ENCODE peak calls at places on chromosomes 3 and 15, in six cellular contexts. R is left ventricle myocardium inferior, A is ovary, P is AG10803, S is right atrium auricular region, J is cardiac muscle cell. O is an unnamed sample.

GRCh38 chr15:68789921-68790575 is 30.6 kb downstream of the ANP32A start:
- DNase-seq in J (peak; percentile 58), P (peak; percentile 82), S (no peak), A (no peak), R (no peak), O (no peak)

GRCh38 chr3:173622156-173622555 is 224.6 kb downstream of the NLGN1 start:
- DNase-seq in J (no peak), P (peak; percentile 92), S (no peak), R (no peak), A (no peak), O (no peak)

GRCh38 chr3:13935494-13936094 is 55.7 kb upstream of the WNT7A start:
- DNase-seq in A (no peak), R (no peak), J (no peak), S (no peak), P (no peak), O (no peak)

GRCh38 chr15:63402498-63403253 is 21.0 kb upstream of the CA12 start:
- DNase-seq in J (peak; percentile 63), A (no peak), R (no peak), P (peak; percentile 33), S (no peak), O (no peak)

GRCh38 chr3:21673393-21673792 is 77.6 kb downstream of the ZNF385D start:
- DNase-seq in R (no peak), J (no peak), A (no peak), P (no peak), S (no peak), O (no peak)

GRCh38 chr3:125357032-125357658 is 18.0 kb downstream of the ZNF148 start:
- DNase-seq in P (peak; percentile 44), S (no peak), R (peak; percentile 55), A (peak; percentile 65), J (peak; percentile 44), O (peak; percentile 86)

GRCh38 chr15:99123706-99124451 is 19.0 kb downstream of the SYNM start:
- DNase-seq in R (peak; percentile 87), A (peak; percentile 81), P (peak; percentile 97), S (peak; percentile 93), J (peak; percentile 93), O (peak; percentile 93)

GRCh38 chr3:153714588-153715285 is 406.5 kb upstream of the ARHGEF26 start:
- DNase-seq in P (no peak), A (no peak), R (no peak), J (no peak), S (no peak), O (no peak)

GRCh38 chr3:117434881-117435412 is 725.4 kb downstream of the TUSC7 start:
- DNase-seq in A (no peak), P (no peak), S (no peak), J (no peak), R (no peak), O (no peak)

GRCh38 chr15:26670116-26670515 is 102.8 kb downstream of the GABRB3 start:
- DNase-seq in S (no peak), P (no peak), R (no peak), A (no peak), J (no peak), O (no peak)

GRCh38 chr3:155457591-155457990 is 164.1 kb upstream of the STRIT1 start:
- DNase-seq in R (no peak), S (no peak), P (no peak), A (no peak), J (no peak), O (no peak)

GRCh38 chr3:179196098-179196497 is 47.9 kb downstream of the PIK3CA start:
- DNase-seq in R (no peak), J (peak; percentile 60), S (no peak), A (no peak), P (peak; percentile 83), O (no peak)

GRCh38 chr3:129603561-129603942 is 2.9 kb downstream of the PLXND1 start:
- DNase-seq in R (no peak), S (no peak), A (no peak), J (no peak), P (no peak), O (no peak)

GRCh38 chr15:70475921-70476320 is 287.4 kb downstream of the UACA start:
- DNase-seq in R (no peak), P (no peak), S (no peak), J (no peak), A (no peak), O (no peak)

GRCh38 chr15:71203573-71204444 is 88.5 kb downstream of the THSD4 start:
- DNase-seq in J (no peak), R (no peak), A (no peak), P (peak; percentile 31), S (no peak), O (no peak)

GRCh38 chr15:82986442-82986780 is 401 bp downstream of the RAMAC start:
- DNase-seq in R (no peak), S (no peak), P (peak; percentile 15), J (peak; percentile 35), A (no peak), O (no peak)

GRCh38 chr3:12135029-12135634 is 23.6 kb downstream of the TIMP4 start:
- DNase-seq in P (peak; percentile 58), A (peak; percentile 76), S (peak; percentile 90), R (peak; percentile 74), J (peak; percentile 82), O (peak; percentile 79)

GRCh38 chr3:140850210-140850955 is 91.3 kb upstream of the SLC25A36 start:
- DNase-seq in R (no peak), A (no peak), P (peak; percentile 8), S (no peak), J (no peak), O (no peak)

GRCh38 chr15:22944651-22945050 is 35.5 kb downstream of the CYFIP1 start:
- DNase-seq in A (no peak), R (no peak), J (no peak), S (no peak), P (no peak), O (peak; percentile 42)

GRCh38 chr3:133475245-133476010 is 75.6 kb downstream of the BFSP2 start:
- DNase-seq in S (no peak), R (no peak), A (no peak), P (no peak), J (no peak), O (no peak)

GRCh38 chr3:13280856-13281656 is 139.1 kb downstream of the NUP210 start:
- DNase-seq in A (no peak), J (no peak), S (no peak), P (no peak), R (no peak), O (no peak)

DNA sequence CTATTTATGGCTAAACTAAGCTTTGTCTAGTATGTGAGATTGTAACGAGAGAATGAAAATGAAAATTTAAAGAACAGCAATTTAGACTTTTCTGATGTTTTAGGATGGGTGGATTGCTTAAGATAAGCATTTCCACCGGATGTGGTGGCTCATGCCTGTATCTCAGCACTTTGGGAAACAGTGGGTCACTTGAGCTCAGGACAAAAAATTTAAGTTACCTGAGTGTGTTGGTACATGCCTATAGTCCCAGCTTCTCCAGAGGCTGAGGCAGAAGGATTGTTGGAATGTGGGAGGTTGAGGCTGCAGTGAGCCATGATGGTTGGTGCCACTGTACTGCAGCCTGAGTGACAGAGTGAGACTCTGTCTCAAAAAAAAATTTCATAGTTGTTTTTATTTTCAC is 3.4 kb downstream of the PPP4R2 start:
- DNase-seq in P (no peak), A (no peak), J (no peak), R (no peak), S (no peak), O (no peak)
- H3K4me3 ChIP-seq in P (peak overlapping the region; percentile 2), A (no peak overlapping the region), J (no peak overlapping the region), R (peak overlapping the region; percentile 76), S (no peak overlapping the region), O (no peak overlapping the region)

GRCh38 chr15:52680756-52681155 is 1.6 kb upstream of the ATOSA start:
- DNase-seq in R (no peak), A (no peak), P (no peak), J (no peak), S (no peak), O (no peak)
- H3K4me3 ChIP-seq in R (peak overlapping the region; percentile 96), A (no peak overlapping the region), P (no peak overlapping the region), J (peak overlapping the region; percentile 79), S (no peak overlapping the region), O (no peak overlapping the region)

GRCh38 chr3:9769012-9769411 is 735 bp downstream of the CAMK1 start:
- DNase-seq in J (no peak), A (no peak), P (no peak), S (no peak), R (no peak), O (no peak)

GRCh38 chr3:9767418-9767817 is 2.3 kb downstream of the CAMK1 start:
- DNase-seq in R (peak; percentile 44), A (no peak), J (no peak), P (no peak), S (peak; percentile 62), O (no peak)

GRCh38 chr3:9770276-9770812 is 597 bp upstream of the CAMK1 start:
- DNase-seq in S (peak; percentile 91), J (peak; percentile 90), R (peak; percentile 91), P (peak; percentile 26), A (peak; percentile 100), O (peak; percentile 84)

GRCh38 chr3:9769426-9770275 is at the start of gene CAMK1:
- DNase-seq in P (peak; percentile 69), A (peak; percentile 88), J (peak; percentile 78), R (peak; percentile 88), S (peak; percentile 82), O (peak; percentile 91)

DNA sequence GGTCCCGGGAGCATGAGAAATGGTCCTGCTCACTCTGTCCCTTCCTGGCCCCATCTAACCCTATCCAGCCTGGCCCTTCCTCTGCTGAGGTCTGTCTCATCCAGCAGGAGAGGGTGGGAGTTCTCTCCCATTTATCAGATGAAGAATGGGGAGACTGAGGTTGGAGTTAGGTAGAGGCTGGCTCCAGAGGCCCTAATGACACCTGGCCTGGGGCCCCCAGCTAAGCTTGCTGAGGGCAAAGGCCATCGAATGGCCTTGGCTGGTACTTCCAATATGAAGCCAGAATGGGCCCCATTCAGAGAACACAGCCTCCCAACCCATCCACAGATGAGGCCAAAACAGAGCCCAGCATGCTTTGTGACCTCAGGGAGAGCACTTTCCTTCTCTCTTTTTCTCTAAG is 1.4 kb downstream of the CAMK1 start:
- DNase-seq in A (no peak), P (no peak), S (no peak), J (no peak), R (no peak), O (no peak)
- H3K4me3 ChIP-seq in A (no peak overlapping the region), P (no peak overlapping the region), S (no peak overlapping the region), J (no peak overlapping the region), R (peak overlapping the region; percentile 82), O (no peak overlapping the region)

DNA sequence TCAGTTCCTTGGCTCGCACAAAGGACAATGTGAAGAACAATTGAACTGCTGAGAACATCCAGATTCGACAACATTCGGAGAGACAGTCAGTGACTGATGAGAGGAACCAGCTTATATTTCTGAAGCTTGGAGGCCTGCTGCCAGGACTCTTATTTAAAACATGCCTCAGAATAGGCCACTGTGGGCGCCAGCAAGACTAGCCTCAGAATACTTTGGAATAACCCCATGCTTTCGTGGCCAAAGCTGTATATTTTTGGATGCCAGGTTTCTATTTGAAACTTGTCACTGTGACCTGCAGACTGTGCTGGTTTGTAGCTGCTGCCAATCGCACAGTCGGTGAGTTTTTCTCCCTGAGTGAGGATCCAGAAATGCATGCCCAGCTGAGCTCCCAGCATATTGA is 129.9 kb upstream of the UBE3A start:
- DNase-seq in P (peak; percentile 25), S (no peak), A (no peak), J (no peak), R (peak; percentile 41), O (peak; percentile 81)
- H3K4me3 ChIP-seq in P (no peak overlapping the region), S (no peak overlapping the region), A (no peak overlapping the region), J (no peak overlapping the region), R (no peak overlapping the region), O (no peak overlapping the region)

GRCh38 chr3:72232777-72233176 is 447.8 kb upstream of the PROK2 start:
- DNase-seq in J (no peak), A (no peak), R (no peak), P (no peak), S (no peak), O (no peak)
- H3K4me3 ChIP-seq in J (no peak overlapping the region), A (no peak overlapping the region), R (no peak overlapping the region), P (no peak overlapping the region), S (no peak overlapping the region), O (no peak overlapping the region)